ENCODE peak calls at places on chromosomes 3 and 15, in nine cellular contexts. T, O, R, M, W, H, K, N and L are unnamed samples.
A peak's percentile ranks its signal among the peaks of the same experiment; 100 is the strongest.

GRCh38 chr3:101333883-101334282 is 13.5 kb upstream of the IMPG2 start:
- DNase-seq in T (no peak), O (no peak), R (no peak), M (no peak), W (no peak), H (no peak), K (no peak), N (no peak), L (no peak)

GRCh38 chr3:128763967-128764366 is 38.0 kb downstream of the RAB7A start:
- DNase-seq in T (no peak), O (no peak), R (no peak), M (no peak), W (no peak), H (no peak), K (no peak), N (no peak), L (no peak)

GRCh38 chr3:133374706-133375105 is 25.1 kb upstream of the BFSP2 start:
- DNase-seq in T (no peak), O (no peak), R (no peak), M (no peak), W (no peak), H (no peak), K (no peak), N (no peak), L (no peak)

GRCh38 chr3:64728428-64728827 is 40.6 kb upstream of the ADAMTS9 start:
- DNase-seq in T (no peak), O (no peak), R (no peak), M (no peak), W (no peak), H (no peak), K (no peak), N (no peak), L (no peak)

GRCh38 chr3:85090495-85090894 is 131.7 kb downstream of the CADM2 start:
- DNase-seq in T (no peak), O (no peak), R (peak; percentile 4), M (no peak), W (no peak), H (no peak), K (no peak), N (no peak), L (no peak)

GRCh38 chr3:55476515-55476914 is 10.6 kb downstream of the WNT5A start:
- DNase-seq in T (no peak), O (no peak), R (no peak), M (no peak), W (no peak), H (no peak), K (no peak), N (no peak), L (no peak)

GRCh38 chr3:45182915-45183881 is 37.0 kb upstream of the CDCP1 start:
- DNase-seq in T (peak; percentile 80), O (no peak), R (peak; percentile 7), M (peak; percentile 55), W (no peak), H (no peak), K (no peak), N (no peak), L (no peak)

GRCh38 chr3:179098388-179099077 is 26.9 kb upstream of the ZMAT3 start:
- DNase-seq in T (no peak), O (no peak), R (no peak), M (no peak), W (no peak), H (no peak), K (no peak), N (no peak), L (no peak)

GRCh38 chr3:10594915-10595314 is 89.5 kb upstream of the ATP2B2 start:
- DNase-seq in T (no peak), O (peak; percentile 19), R (peak; percentile 56), M (peak; percentile 56), W (no peak), H (no peak), K (peak; percentile 5), N (no peak), L (no peak)

GRCh38 chr3:184129012-184129411 is 6.1 kb upstream of the EIF2B5 start:
- DNase-seq in T (no peak), O (no peak), R (peak; percentile 48), M (peak; percentile 27), W (no peak), H (peak; percentile 44), K (no peak), N (no peak), L (no peak)

GRCh38 chr3:64082917-64083587 is 59.8 kb upstream of the PSMD6 start:
- DNase-seq in T (no peak), O (no peak), R (no peak), M (no peak), W (no peak), H (no peak), K (no peak), N (no peak), L (no peak)

GRCh38 chr3:148757238-148757930 is 59.7 kb downstream of the AGTR1 start:
- DNase-seq in T (no peak), O (no peak), R (no peak), M (no peak), W (no peak), H (no peak), K (no peak), N (no peak), L (no peak)

GRCh38 chr3:37338500-37338899 is 164.1 kb upstream of the LRRFIP2 start:
- DNase-seq in T (no peak), O (no peak), R (no peak), M (no peak), W (no peak), H (no peak), K (no peak), N (no peak), L (no peak)

GRCh38 chr15:36903922-36904479 is 196.3 kb downstream of the MEIS2 start:
- DNase-seq in T (no peak), O (no peak), R (no peak), M (no peak), W (no peak), H (no peak), K (no peak), N (no peak), L (no peak)

GRCh38 chr3:42839616-42840015 is 30.4 kb downstream of the ACKR2 start:
- DNase-seq in T (peak; percentile 37), O (peak; percentile 82), R (peak; percentile 73), M (peak; percentile 70), W (peak; percentile 73), H (peak; percentile 66), K (peak; percentile 45), N (no peak), L (no peak)

GRCh38 chr15:42111924-42112323 is 17.6 kb upstream of the PLA2G4D start:
- DNase-seq in T (no peak), O (no peak), R (no peak), M (no peak), W (no peak), H (no peak), K (no peak), N (peak; percentile 29), L (no peak)

GRCh38 chr3:174495231-174495755 is 363.8 kb upstream of the NAALADL2 start:
- DNase-seq in T (no peak), O (no peak), R (no peak), M (no peak), W (no peak), H (no peak), K (no peak), N (no peak), L (no peak)

GRCh38 chr3:101072299-101072698 is 79.1 kb upstream of the ABI3BP start:
- DNase-seq in T (no peak), O (no peak), R (no peak), M (peak; percentile 75), W (no peak), H (no peak), K (no peak), N (no peak), L (no peak)

GRCh38 chr3:27532931-27533607 is 48.9 kb upstream of the SLC4A7 start:
- DNase-seq in T (no peak), O (no peak), R (no peak), M (no peak), W (no peak), H (no peak), K (no peak), N (no peak), L (no peak)

GRCh38 chr15:87209891-87210649 is 1046.5 kb downstream of the NTRK3 start:
- DNase-seq in T (no peak), O (no peak), R (no peak), M (no peak), W (no peak), H (no peak), K (no peak), N (no peak), L (no peak)

GRCh38 chr15:80971143-80971542 is 18.5 kb downstream of the MESD start:
- DNase-seq in T (no peak), O (no peak), R (no peak), M (no peak), W (no peak), H (no peak), K (no peak), N (no peak), L (no peak)

GRCh38 chr3:13107661-13108060 is 34.4 kb upstream of the IQSEC1 start:
- DNase-seq in T (no peak), O (no peak), R (no peak), M (no peak), W (peak; percentile 55), H (no peak), K (no peak), N (no peak), L (no peak)

DNA sequence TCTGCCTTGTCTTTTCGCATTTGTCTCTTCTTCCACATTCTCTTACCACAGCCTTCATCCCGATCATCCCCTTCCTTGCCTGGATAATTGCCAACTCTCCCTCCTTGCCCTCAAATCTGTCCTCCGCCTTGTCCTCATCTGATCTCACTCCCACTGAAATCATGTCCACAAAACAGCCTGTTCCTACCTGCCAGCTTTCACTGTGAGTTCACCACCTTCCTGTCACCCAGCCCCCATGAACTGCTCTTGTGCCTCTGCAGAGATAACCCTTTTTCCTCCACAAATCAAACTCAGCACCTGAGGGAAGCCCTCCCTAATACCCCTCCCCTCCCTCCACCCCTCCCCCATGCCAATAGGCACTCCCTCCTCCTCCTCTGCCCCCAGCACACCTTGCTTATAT is 4.8 kb upstream of the ADCY5 start:
- DNase-seq in T (no peak), O (no peak), R (no peak), M (no peak), W (no peak), H (no peak), K (no peak), N (no peak), L (no peak)
- TF ChIP-seq EP300 in T (no peak), O (no peak), R (no peak), M (no peak), W (no peak), H (no peak), K (no peak), N (no peak), L (no peak)

GRCh38 chr3:66993082-66993481 is 5.0 kb upstream of the KBTBD8 start:
- DNase-seq in T (no peak), O (no peak), R (no peak), M (peak; percentile 24), W (no peak), H (no peak), K (no peak), N (no peak), L (no peak)
- TF ChIP-seq EP300 in T (no peak), O (no peak), R (no peak), M (no peak), W (no peak), H (no peak), K (no peak), N (no peak), L (no peak)

GRCh38 chr15:90087454-90088154 is 14.7 kb downstream of the IDH2 start:
- DNase-seq in T (peak; percentile 26), O (no peak), R (peak; percentile 36), M (peak; percentile 85), W (no peak), H (peak; percentile 77), K (no peak), N (no peak), L (peak; percentile 55)
- TF ChIP-seq EP300 in T (no peak), O (no peak), R (no peak), M (no peak), W (no peak), H (no peak), K (no peak), N (no peak), L (no peak)

GRCh38 chr15:88257311-88257901 is 867 bp upstream of the NTRK3 start:
- DNase-seq in T (no peak), O (no peak), R (no peak), M (no peak), W (no peak), H (peak; percentile 55), K (no peak), N (no peak), L (no peak)
- TF ChIP-seq EP300 in T (no peak), O (no peak), R (no peak), M (no peak), W (no peak), H (no peak), K (no peak), N (no peak), L (no peak)